ENCODE peak calls at places on chromosomes 6 and 20, in seven cellular contexts. J is cardiac fibroblast, P is sigmoid colon, U is mammary epithelial cell, X is choroid plexus epithelial cell, T is lower leg skin, H is ovary. I is an unnamed sample.

GRCh38 chr20:25048519-25048952 is 9.4 kb downstream of the ACSS1 start:
- DNase-seq in U (no peak), J (no peak), X (no peak), H (peak; percentile 29), T (no peak), P (peak; percentile 51), I (no peak)

GRCh38 chr6:3289664-3290055 is 30.9 kb downstream of the PSMG4 start:
- DNase-seq in P (peak; percentile 48), J (no peak), T (no peak), U (no peak), H (no peak), X (no peak), I (no peak)

GRCh38 chr6:34146801-34147592 is 1.1 kb upstream of the GRM4 start:
- DNase-seq in H (no peak), J (peak; percentile 40), P (peak; percentile 21), X (peak; percentile 14), U (peak; percentile 46), T (no peak), I (peak; percentile 30)

GRCh38 chr6:134529921-134530320 is 212.0 kb upstream of the SGK1 start:
- DNase-seq in H (no peak), U (peak; percentile 65), J (no peak), T (no peak), X (peak; percentile 78), P (no peak), I (no peak)

GRCh38 chr6:3534599-3534998 is 77.7 kb upstream of the SLC22A23 start:
- DNase-seq in T (no peak), P (no peak), J (no peak), H (no peak), U (no peak), X (peak; percentile 60), I (no peak)

GRCh38 chr6:115573866-115574265 is 486.8 kb downstream of the FRK start:
- DNase-seq in U (no peak), P (no peak), J (no peak), T (no peak), H (no peak), X (no peak), I (no peak)

GRCh38 chr6:136401749-136402148 is 112.1 kb upstream of the BCLAF1 start:
- DNase-seq in H (no peak), T (no peak), U (peak; percentile 32), J (no peak), P (no peak), X (peak; percentile 14), I (peak; percentile 34)

GRCh38 chr6:43744931-43745727 is 24.9 kb upstream of the VEGFA start:
- DNase-seq in P (peak; percentile 27), U (no peak), T (no peak), X (no peak), J (no peak), H (no peak), I (no peak)

GRCh38 chr6:109349419-109349987 is 32.8 kb downstream of the CD164 start:
- DNase-seq in J (peak; percentile 95), H (no peak), X (peak; percentile 91), U (peak; percentile 30), T (no peak), P (no peak), I (peak; percentile 91)

GRCh38 chr6:157240960-157241311 is 82.4 kb downstream of the TMEM242 start:
- DNase-seq in H (no peak), X (no peak), J (no peak), T (no peak), U (no peak), P (no peak), I (no peak)

GRCh38 chr6:10567256-10568041 is 46.3 kb downstream of the GCNT2 start:
- DNase-seq in U (peak; percentile 11), H (no peak), J (no peak), P (no peak), X (no peak), T (no peak), I (no peak)

GRCh38 chr20:25574411-25574810 is 10.9 kb downstream of the NINL start:
- DNase-seq in H (no peak), X (peak; percentile 79), J (peak; percentile 66), U (no peak), P (no peak), T (no peak), I (peak; percentile 49)

GRCh38 chr6:25279748-25280616 is 808 bp downstream of the CARMIL1 start:
- DNase-seq in P (peak; percentile 68), H (peak; percentile 53), U (peak; percentile 46), J (no peak), X (no peak), T (no peak), I (peak; percentile 7)

GRCh38 chr6:72966628-72967280 is 258.5 kb downstream of the KHDC1L start:
- DNase-seq in P (no peak), T (no peak), H (no peak), X (no peak), J (peak; percentile 48), U (peak; percentile 64), I (peak; percentile 63)

GRCh38 chr6:73704260-73704659 is 8.3 kb downstream of the CD109 start:
- DNase-seq in X (peak; percentile 98), P (no peak), J (peak; percentile 73), T (peak; percentile 64), U (peak; percentile 100), H (no peak), I (peak; percentile 94)

GRCh38 chr6:115613488-115613887 is 447.2 kb downstream of the FRK start:
- DNase-seq in H (no peak), J (peak; percentile 82), U (no peak), X (peak; percentile 31), T (no peak), P (no peak), I (peak; percentile 64)

GRCh38 chr20:23613676-23614075 is 8.0 kb upstream of the CST9 start:
- DNase-seq in T (no peak), J (peak; percentile 63), P (no peak), H (peak; percentile 81), U (no peak), X (no peak), I (peak; percentile 71)

GRCh38 chr6:44100088-44100550 is 27.1 kb downstream of the MRPL14 start:
- DNase-seq in H (no peak), T (no peak), P (no peak), U (no peak), X (peak; percentile 66), J (peak; percentile 53), I (no peak)

GRCh38 chr20:34190679-34191090 is 50.5 kb upstream of the ASIP start:
- DNase-seq in P (peak; percentile 85), J (peak; percentile 93), H (peak; percentile 86), X (peak; percentile 94), U (peak; percentile 68), T (peak; percentile 64), I (peak; percentile 91)

GRCh38 chr6:106883808-106884262 is 90.7 kb downstream of the CD24 start:
- DNase-seq in U (no peak), P (no peak), H (no peak), J (no peak), X (no peak), T (no peak), I (no peak)
- TF ChIP-seq CTCF in U (peak; percentile 26), P (no peak), H (no peak), J (no peak), X (no peak), T (no peak), I (no peak)

GRCh38 chr6:83862776-83863471 is 3.4 kb downstream of the CYB5R4 start:
- DNase-seq in J (no peak), U (no peak), P (no peak), H (no peak), T (no peak), X (no peak), I (peak; percentile 7)
- H3K4me3 ChIP-seq in J (no peak overlapping the region), U (no peak overlapping the region), P (no peak overlapping the region), H (no peak overlapping the region), T (no peak overlapping the region), X (no peak overlapping the region), I (no peak overlapping the region)

GRCh38 chr20:286508-286907 is 4.0 kb downstream of the C20orf96 start:
- DNase-seq in J (no peak), P (no peak), X (no peak), U (no peak), H (no peak), T (no peak), I (no peak)

GRCh38 chr20:290081-290831 is at the start of gene C20orf96:
- DNase-seq in T (peak; percentile 87), J (peak; percentile 96), H (peak; percentile 94), P (peak; percentile 95), X (peak; percentile 97), U (peak; percentile 84), I (peak; percentile 95)

GRCh38 chr20:294602-295001 is 2.8 kb upstream of the ZCCHC3 start:
- DNase-seq in H (no peak), T (no peak), P (no peak), J (no peak), X (no peak), U (no peak), I (no peak)

GRCh38 chr20:289693-290080 is 863 bp downstream of the C20orf96 start:
- DNase-seq in H (no peak), J (peak; percentile 12), X (no peak), P (no peak), T (no peak), U (no peak), I (no peak)

DNA sequence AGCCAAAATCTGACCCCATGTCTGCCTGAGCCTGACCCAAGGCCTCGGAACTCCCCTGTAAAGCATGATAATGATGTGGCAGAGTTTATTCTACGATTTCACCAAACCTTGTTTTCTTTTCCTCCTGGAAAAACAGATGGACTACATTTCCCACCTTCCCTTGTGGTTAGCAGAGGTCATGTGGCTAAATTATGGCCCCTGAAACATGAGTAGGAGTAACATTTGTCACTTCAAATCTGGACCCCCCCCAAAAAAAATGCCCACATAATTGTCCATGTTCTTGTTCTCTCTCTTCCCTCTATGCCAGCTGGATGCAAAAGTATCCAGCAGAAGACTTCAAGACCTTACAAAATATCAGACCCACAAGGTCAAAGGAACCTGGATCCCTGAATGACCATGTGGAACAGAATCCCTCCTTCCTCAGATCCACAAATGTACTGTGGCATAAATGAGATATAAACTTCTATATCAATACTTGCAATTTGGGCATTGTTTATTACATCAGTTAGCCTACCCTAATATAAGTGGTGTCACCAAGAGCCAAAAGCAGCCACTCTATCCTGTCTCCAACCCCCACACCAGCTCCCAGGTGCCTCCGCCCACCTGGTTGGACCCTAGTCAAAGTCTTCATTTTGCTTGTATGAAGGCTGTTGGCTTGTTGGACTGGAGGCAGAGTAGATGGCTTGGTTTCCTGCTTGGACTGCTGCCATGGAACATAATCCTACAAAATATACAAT is 1.4 kb downstream of the C20orf96 start:
- DNase-seq in P (no peak), U (no peak), J (no peak), H (no peak), X (no peak), T (no peak), I (no peak)
- TF ChIP-seq CTCF in P (no peak), U (no peak), J (no peak), H (no peak), X (no peak), T (no peak), I (no peak)

GRCh38 chr6:56534680-56535419 is 107.8 kb downstream of the DST start:
- DNase-seq in U (no peak), H (no peak), J (no peak), X (no peak), P (no peak), T (no peak), I (no peak)
- H3K4me3 ChIP-seq in U (no peak overlapping the region), H (no peak overlapping the region), J (no peak overlapping the region), X (no peak overlapping the region), P (no peak overlapping the region), T (no peak overlapping the region), I (no peak overlapping the region)